ENCODE peak calls at places on chromosome 4, in five cellular contexts. Q is activated naive CD4-positive, alpha-beta T cell treated with anti-CD3 and anti-CD28 coated beads, Interleukin-2, amount 50 U/mL, for 72 hours; G is stimulated activated CD4-positive, alpha-beta T cell treated with anti-CD3 and anti-CD28 coated beads, Interleukin-2, amount 100 ng/mL, for 24 hours; B is activated gamma-delta T cell treated with anti-CD3 and anti-CD28 coated beads, Interleukin-2, amount 50 U/mL, for 16 hours; K is left cardiac atrium. U is an unnamed sample.

GRCh38 chr4:53573696-53574095 is 17.6 kb downstream of the LNX1 start:
- DNase-seq in Q (no peak), G (no peak), B (no peak), K (no peak), U (no peak)

GRCh38 chr4:52554606-52555355 is 104.3 kb downstream of the USP46 start:
- DNase-seq in Q (no peak), G (no peak), B (no peak), K (no peak), U (no peak)

GRCh38 chr4:39706334-39706733 is 8.4 kb downstream of the UBE2K start:
- DNase-seq in Q (no peak), G (no peak), B (no peak), K (peak; percentile 70), U (no peak)

GRCh38 chr4:66062044-66062443 is 391.8 kb upstream of the EPHA5 start:
- DNase-seq in Q (no peak), G (no peak), B (no peak), K (no peak), U (no peak)

GRCh38 chr4:58688603-58689002 is 1578.4 kb upstream of the IGFBP7 start:
- DNase-seq in Q (no peak), G (no peak), B (no peak), K (no peak), U (no peak)

GRCh38 chr4:156952078-156952759 is 19.4 kb downstream of the PDGFC start:
- DNase-seq in Q (no peak), G (no peak), B (no peak), K (no peak), U (no peak)

GRCh38 chr4:163489929-163490328 is 4.6 kb upstream of the TMA16 start:
- DNase-seq in Q (no peak), G (no peak), B (no peak), K (no peak), U (no peak)

GRCh38 chr4:85929926-85930325 is 429.9 kb downstream of the MAPK10 start:
- DNase-seq in Q (no peak), G (no peak), B (no peak), K (peak; percentile 24), U (peak; percentile 56)

GRCh38 chr4:123649644-123650356 is 253.2 kb downstream of the SPRY1 start:
- DNase-seq in Q (no peak), G (no peak), B (no peak), K (no peak), U (peak; percentile 26)

GRCh38 chr4:121070696-121071639 is 1.4 kb downstream of the NDNF start:
- DNase-seq in Q (peak; percentile 27), G (peak; percentile 30), B (peak; percentile 1), K (peak; percentile 38), U (peak; percentile 40)

GRCh38 chr4:152014280-152014679 is 253.5 kb upstream of the GATB start:
- DNase-seq in Q (no peak), G (peak; percentile 45), B (peak; percentile 19), K (no peak), U (no peak)